ENCODE peak calls at places on chromosomes 5 and 9, in eight cellular contexts. U, S, J, O, Q, M, C and L are unnamed samples.

GRCh38 chr9:128243486-128244415 is 32.1 kb downstream of the GOLGA2 start:
- DNase-seq in M (no peak), J (no peak), U (no peak), C (no peak), S (peak), Q (no peak), O (no peak), L (no peak)

GRCh38 chr5:125897068-125897467 is 526.1 kb upstream of the GRAMD2B start:
- DNase-seq in J (no peak), O (no peak), Q (no peak), U (no peak), M (no peak), S (no peak), C (no peak), L (no peak)

GRCh38 chr9:97561501-97561900 is 60.0 kb downstream of the TMOD1 start:
- DNase-seq in J (no peak), C (no peak), Q (no peak), S (no peak), U (no peak), O (no peak), M (no peak), L (peak)

GRCh38 chr5:109347252-109347888 is 62.4 kb downstream of the PJA2 start:
- DNase-seq in O (no peak), C (no peak), U (no peak), Q (peak), S (no peak), M (no peak), J (no peak), L (no peak)

GRCh38 chr5:3595102-3595961 is at the start of gene IRX1:
- DNase-seq in S (no peak), Q (no peak), U (no peak), J (no peak), M (peak), O (no peak), C (no peak), L (no peak)

GRCh38 chr5:168651654-168652053 is 72.5 kb upstream of the PANK3 start:
- DNase-seq in O (peak), Q (no peak), C (no peak), U (no peak), J (no peak), M (no peak), S (peak), L (no peak)

GRCh38 chr5:31196309-31196708 is 2.8 kb downstream of the CDH6 start:
- DNase-seq in Q (no peak), M (peak), J (no peak), U (no peak), O (no peak), C (no peak), S (peak), L (no peak)

GRCh38 chr5:109413463-109413862 is 3.7 kb upstream of the PJA2 start:
- DNase-seq in J (no peak), Q (peak), O (no peak), U (no peak), M (no peak), S (peak), C (no peak), L (no peak)

GRCh38 chr5:69519285-69519684 is 26.7 kb downstream of the OCLN start:
- DNase-seq in C (no peak), U (no peak), O (no peak), M (no peak), Q (no peak), S (no peak), J (no peak), L (no peak)

GRCh38 chr9:73573235-73573634 is 421.6 kb downstream of the ANXA1 start:
- DNase-seq in S (no peak), C (no peak), O (no peak), U (no peak), J (no peak), Q (no peak), M (no peak), L (no peak)